ENCODE peak calls at places on chromosomes 4 and X, in five cellular contexts. One of them, this sample, is unnamed.

GRCh38 chr4:158566860-158567259 is 45.2 kb downstream of the RXFP1 start:
- DNase-seq in H1: no peak
- DNase-seq in IMR-90: no peak
- DNase-seq in SK-N-SH: no peak
- DNase-seq in PC-3: no peak
- DNase-seq in this sample: no peak

GRCh38 chrX:23901805-23902204 is 5.9 kb downstream of the APOO start:
- DNase-seq in SK-N-SH: peak; percentile 49
- DNase-seq in PC-3: peak; percentile 70
- DNase-seq in IMR-90: peak; percentile 77
- DNase-seq in H1: no peak
- DNase-seq in this sample: peak; percentile 82

GRCh38 chrX:131067846-131068745 is 9.9 kb downstream of the ARHGAP36 start:
- DNase-seq in IMR-90: no peak
- DNase-seq in H1: peak; percentile 55
- DNase-seq in SK-N-SH: peak; percentile 51
- DNase-seq in PC-3: no peak
- DNase-seq in this sample: no peak

GRCh38 chr4:111066001-111066400 is 443.1 kb upstream of the PITX2 start:
- DNase-seq in IMR-90: peak; percentile 1
- DNase-seq in SK-N-SH: no peak
- DNase-seq in PC-3: no peak
- DNase-seq in H1: no peak
- DNase-seq in this sample: no peak

GRCh38 chr4:48799157-48799556 is 19.1 kb upstream of the FRYL start:
- DNase-seq in IMR-90: no peak
- DNase-seq in H1: no peak
- DNase-seq in PC-3: peak; percentile 71
- DNase-seq in SK-N-SH: no peak
- DNase-seq in this sample: no peak

GRCh38 chr4:145740796-145741195 is 60.9 kb downstream of the C4orf51 start:
- DNase-seq in IMR-90: no peak
- DNase-seq in H1: no peak
- DNase-seq in PC-3: no peak
- DNase-seq in SK-N-SH: no peak
- DNase-seq in this sample: no peak

GRCh38 chr4:17769406-17770174 is 11.8 kb downstream of the FAM184B start:
- DNase-seq in IMR-90: no peak
- DNase-seq in H1: no peak
- DNase-seq in PC-3: no peak
- DNase-seq in SK-N-SH: no peak
- DNase-seq in this sample: no peak

GRCh38 chr4:15910150-15910945 is 28.2 kb downstream of the FGFBP1 start:
- DNase-seq in PC-3: no peak
- DNase-seq in H1: no peak
- DNase-seq in SK-N-SH: no peak
- DNase-seq in IMR-90: no peak
- DNase-seq in this sample: no peak

GRCh38 chrX:150983526-150984163 is 510 bp downstream of the HMGB3 start:
- DNase-seq in SK-N-SH: peak; percentile 64
- DNase-seq in PC-3: no peak
- DNase-seq in H1: no peak
- DNase-seq in IMR-90: no peak
- DNase-seq in this sample: peak; percentile 38

GRCh38 chrX:150982786-150983525 is at the start of gene HMGB3:
- DNase-seq in SK-N-SH: peak; percentile 90
- DNase-seq in H1: peak; percentile 85
- DNase-seq in PC-3: peak; percentile 95
- DNase-seq in IMR-90: peak; percentile 86
- DNase-seq in this sample: peak; percentile 95

GRCh38 chrX:150982235-150982785 is 825 bp upstream of the HMGB3 start:
- DNase-seq in PC-3: no peak
- DNase-seq in H1: no peak
- DNase-seq in SK-N-SH: no peak
- DNase-seq in IMR-90: no peak
- DNase-seq in this sample: no peak

GRCh38 chrX:150980711-150981110 is 2.4 kb upstream of the HMGB3 start:
- DNase-seq in SK-N-SH: no peak
- DNase-seq in H1: no peak
- DNase-seq in IMR-90: no peak
- DNase-seq in PC-3: no peak
- DNase-seq in this sample: no peak

GRCh38 chrX:150984164-150984824 is 1.2 kb downstream of the HMGB3 start:
- DNase-seq in H1: no peak
- DNase-seq in IMR-90: no peak
- DNase-seq in SK-N-SH: peak; percentile 71
- DNase-seq in PC-3: no peak
- DNase-seq in this sample: peak; percentile 39
- H3K9ac ChIP-seq in H1: peak overlapping the region; percentile 25
- H3K9ac ChIP-seq in IMR-90: peak overlapping the region; percentile 82
- H3K9ac ChIP-seq in SK-N-SH: peak overlapping the region; percentile 65
- H3K9ac ChIP-seq in PC-3: peak overlapping the region; percentile 71
- H3K9ac ChIP-seq in this sample: no peak overlapping the region

GRCh38 chr4:41882622-41883347 is 52.4 kb upstream of the TMEM33 start:
- DNase-seq in H1: peak; percentile 67
- DNase-seq in IMR-90: peak; percentile 23
- DNase-seq in SK-N-SH: peak; percentile 90
- DNase-seq in PC-3: peak; percentile 39
- DNase-seq in this sample: peak; percentile 70
- H3K4me3 ChIP-seq in H1: peak overlapping the region; percentile 63
- H3K4me3 ChIP-seq in IMR-90: no peak overlapping the region
- H3K4me3 ChIP-seq in SK-N-SH: peak overlapping the region; percentile 58
- H3K4me3 ChIP-seq in PC-3: no peak overlapping the region
- H3K4me3 ChIP-seq in this sample: peak overlapping the region; percentile 27

GRCh38 chrX:154365052-154365600 is 9.3 kb downstream of the FLNA start:
- DNase-seq in H1: no peak
- DNase-seq in IMR-90: no peak
- DNase-seq in PC-3: no peak
- DNase-seq in SK-N-SH: no peak
- DNase-seq in this sample: no peak

GRCh38 chrX:154368630-154369452 is 5.6 kb downstream of the FLNA start:
- DNase-seq in IMR-90: peak; percentile 90
- DNase-seq in SK-N-SH: no peak
- DNase-seq in H1: no peak
- DNase-seq in PC-3: peak; percentile 95
- DNase-seq in this sample: peak; percentile 86

GRCh38 chrX:154365997-154366665 is 8.3 kb downstream of the FLNA start:
- DNase-seq in SK-N-SH: no peak
- DNase-seq in H1: no peak
- DNase-seq in IMR-90: no peak
- DNase-seq in PC-3: no peak
- DNase-seq in this sample: no peak

GRCh38 chrX:154367474-154368308 is 6.7 kb downstream of the FLNA start:
- DNase-seq in PC-3: no peak
- DNase-seq in IMR-90: no peak
- DNase-seq in SK-N-SH: no peak
- DNase-seq in H1: no peak
- DNase-seq in this sample: no peak

GRCh38 chrX:154366666-154367055 is 7.8 kb downstream of the FLNA start:
- DNase-seq in IMR-90: no peak
- DNase-seq in SK-N-SH: no peak
- DNase-seq in PC-3: no peak
- DNase-seq in H1: no peak
- DNase-seq in this sample: no peak
- H3K36me3 ChIP-seq in IMR-90: peaks cover 75% of the 10 kb centered on the region
- H3K36me3 ChIP-seq in SK-N-SH: peaks cover 43% of the 10 kb centered on the region
- H3K36me3 ChIP-seq in PC-3: peaks cover 57% of the 10 kb centered on the region
- H3K36me3 ChIP-seq in H1: peaks cover 39% of the 10 kb centered on the region
- H3K36me3 ChIP-seq in this sample: peaks cover 54% of the 10 kb centered on the region

GRCh38 chr4:53644607-53645006 is 53.3 kb upstream of the LNX1 start:
- DNase-seq in H1: no peak
- DNase-seq in SK-N-SH: no peak
- DNase-seq in IMR-90: no peak
- DNase-seq in PC-3: peak; percentile 97
- DNase-seq in this sample: no peak

GRCh38 chr4:53649357-53649756 is 58.1 kb upstream of the LNX1 start:
- DNase-seq in H1: no peak
- DNase-seq in PC-3: no peak
- DNase-seq in IMR-90: no peak
- DNase-seq in SK-N-SH: no peak
- DNase-seq in this sample: no peak

GRCh38 chr4:53646792-53647191 is 55.5 kb upstream of the LNX1 start:
- DNase-seq in IMR-90: no peak
- DNase-seq in H1: no peak
- DNase-seq in SK-N-SH: no peak
- DNase-seq in PC-3: peak; percentile 47
- DNase-seq in this sample: no peak

GRCh38 chr4:53647547-53647946 is 56.3 kb upstream of the LNX1 start:
- DNase-seq in SK-N-SH: no peak
- DNase-seq in H1: no peak
- DNase-seq in PC-3: no peak
- DNase-seq in IMR-90: no peak
- DNase-seq in this sample: no peak

GRCh38 chr4:53645108-53645507 is 53.8 kb upstream of the LNX1 start:
- DNase-seq in SK-N-SH: no peak
- DNase-seq in PC-3: no peak
- DNase-seq in H1: no peak
- DNase-seq in IMR-90: no peak
- DNase-seq in this sample: no peak
- H3K9ac ChIP-seq in SK-N-SH: no peak overlapping the region
- H3K9ac ChIP-seq in PC-3: no peak overlapping the region
- H3K9ac ChIP-seq in H1: no peak overlapping the region
- H3K9ac ChIP-seq in IMR-90: no peak overlapping the region
- H3K9ac ChIP-seq in this sample: no peak overlapping the region

DNA sequence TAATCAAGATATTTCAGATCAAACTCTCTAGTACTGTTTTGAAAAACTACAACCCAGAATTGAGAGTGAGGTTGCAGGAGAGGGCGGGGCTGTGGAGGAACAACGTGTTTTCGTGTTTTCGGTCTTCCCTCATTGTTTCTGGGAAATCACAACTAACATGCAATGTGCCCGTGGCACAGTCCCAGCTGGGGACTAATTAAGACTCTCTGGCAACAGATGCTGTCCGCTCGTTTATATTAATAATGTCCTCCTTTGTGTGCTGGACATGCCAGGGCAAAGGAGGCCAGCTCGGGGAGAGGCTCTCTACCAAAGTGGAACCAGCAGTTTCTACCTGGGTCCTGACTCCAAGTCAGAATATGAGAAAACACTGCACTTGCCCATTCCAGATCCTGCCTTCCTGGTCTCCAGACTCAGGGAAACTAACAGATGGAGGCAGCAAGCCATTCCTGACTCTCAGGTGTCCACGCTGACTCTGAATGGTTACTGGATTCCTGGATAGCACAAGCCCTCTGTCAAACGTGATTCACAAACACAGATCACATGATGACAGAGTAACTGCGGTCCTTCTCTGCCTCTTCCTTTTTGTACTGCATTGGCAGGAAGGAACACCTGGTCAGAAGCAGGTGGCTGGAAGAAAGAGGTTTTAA is 65.1 kb downstream of the COQ2 start:
- DNase-seq in PC-3: no peak
- DNase-seq in IMR-90: no peak
- DNase-seq in SK-N-SH: no peak
- DNase-seq in H1: no peak
- DNase-seq in this sample: peak; percentile 33
- H3K4me3 ChIP-seq in PC-3: no peak overlapping the region
- H3K4me3 ChIP-seq in IMR-90: no peak overlapping the region
- H3K4me3 ChIP-seq in SK-N-SH: no peak overlapping the region
- H3K4me3 ChIP-seq in H1: no peak overlapping the region
- H3K4me3 ChIP-seq in this sample: peak overlapping the region; percentile 11

DNA sequence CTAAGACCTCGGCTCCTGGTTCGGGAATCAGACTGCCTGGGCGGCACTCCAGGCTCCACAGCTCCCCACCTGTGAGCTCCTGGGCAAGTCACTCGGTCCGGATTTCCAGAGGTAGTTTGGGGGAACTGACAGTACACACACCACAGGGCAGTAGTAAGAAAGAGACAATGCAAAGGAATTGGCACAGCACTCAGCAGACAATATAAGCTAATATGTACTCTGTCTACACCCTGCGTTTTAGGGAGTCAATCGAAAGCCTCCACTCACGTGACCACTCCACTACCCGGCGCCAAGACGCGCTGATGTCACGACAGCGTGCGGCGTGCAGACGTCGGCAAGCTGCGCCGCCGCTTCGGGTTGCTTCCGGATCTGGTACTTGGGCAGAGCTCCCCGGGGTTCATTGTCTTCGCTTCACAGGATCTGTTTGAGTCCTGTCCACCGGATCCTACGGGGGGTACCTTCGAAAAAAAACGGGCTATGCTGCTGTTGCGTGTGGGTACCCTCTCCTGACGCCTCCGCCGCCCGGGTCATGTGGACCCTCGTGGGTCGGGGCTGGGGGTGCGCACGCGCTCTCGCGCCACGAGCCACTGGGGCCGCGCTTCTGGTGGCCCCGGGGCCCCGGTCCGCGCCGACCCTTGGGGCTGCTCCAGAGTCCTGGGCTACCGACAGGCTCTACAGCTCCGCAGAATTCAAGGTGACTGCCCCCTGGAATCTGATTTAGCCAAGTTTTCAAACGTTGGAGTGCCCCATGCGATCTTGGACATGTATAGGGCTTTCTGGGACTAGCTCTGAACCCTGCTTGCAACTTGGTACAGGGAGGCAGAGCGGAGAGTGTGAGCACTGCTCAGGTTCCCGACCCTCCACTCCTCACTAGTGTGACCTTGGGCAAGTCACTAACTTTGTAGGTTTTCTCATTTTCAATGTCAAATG is at the start of gene GUF1:
- DNase-seq in H1: peak; percentile 88
- DNase-seq in IMR-90: peak; percentile 86
- DNase-seq in SK-N-SH: peak; percentile 85
- DNase-seq in PC-3: peak; percentile 86
- DNase-seq in this sample: peak; percentile 96
- H3K36me3 ChIP-seq in H1: peaks cover 3% of the 10 kb centered on the region
- H3K36me3 ChIP-seq in IMR-90: peaks cover 3% of the 10 kb centered on the region
- H3K36me3 ChIP-seq in SK-N-SH: peaks cover 26% of the 10 kb centered on the region
- H3K36me3 ChIP-seq in PC-3: peaks cover 20% of the 10 kb centered on the region
- H3K36me3 ChIP-seq in this sample: peaks cover 21% of the 10 kb centered on the region